ENCODE peak calls at places on chromosomes 2 and 18, in ten cellular contexts. E is fibroblast of lung, B is kidney epithelial cell, S is left ventricle myocardium inferior, G is PC-3, T is psoas muscle, D is AG04450, V is GM23338, F is H1, Y is BJ. A is an unnamed sample.

GRCh38 chr2:240893363-240893828 is 2.6 kb downstream of the MAB21L4 start:
- DNase-seq in S (no peak), F (no peak), D (no peak), B (peak), V (no peak), G (peak), T (no peak), E (no peak), Y (no peak), A (peak)

GRCh38 chr2:9985531-9985930 is 34.0 kb downstream of the GRHL1 start:
- DNase-seq in B (no peak), D (no peak), V (no peak), G (no peak), F (no peak), E (no peak), T (no peak), S (no peak), Y (no peak), A (no peak)

GRCh38 chr2:226742346-226742745 is 57.3 kb downstream of the IRS1 start:
- DNase-seq in F (no peak), T (peak), Y (no peak), D (no peak), G (no peak), V (no peak), B (no peak), S (peak), E (peak), A (no peak)

GRCh38 chr18:26003391-26003790 is 87.0 kb downstream of the SS18 start:
- DNase-seq in Y (no peak), G (peak), D (no peak), V (no peak), S (no peak), T (no peak), B (no peak), F (no peak), E (no peak), A (peak)

GRCh38 chr2:227655454-227655853 is 11.2 kb upstream of the SCYGR5 start:
- DNase-seq in V (no peak), T (no peak), B (peak), F (no peak), S (no peak), Y (peak), G (peak), D (peak), E (peak), A (no peak)

GRCh38 chr2:185828326-185828725 is 89.7 kb downstream of the FSIP2 start:
- DNase-seq in G (no peak), T (no peak), F (no peak), E (no peak), V (no peak), B (no peak), Y (no peak), D (no peak), S (no peak), A (no peak)

GRCh38 chr2:39483530-39483929 is 46.4 kb upstream of the MAP4K3 start:
- DNase-seq in G (no peak), S (no peak), T (no peak), Y (no peak), F (no peak), D (no peak), B (no peak), E (no peak), V (no peak), A (no peak)

GRCh38 chr2:19035238-19035637 is 323.2 kb downstream of the OSR1 start:
- DNase-seq in F (no peak), B (no peak), E (peak), V (no peak), Y (peak), G (no peak), S (peak), D (no peak), T (peak), A (no peak)

GRCh38 chr2:226683196-226683595 is 116.4 kb downstream of the IRS1 start:
- DNase-seq in F (no peak), B (no peak), G (peak), S (no peak), E (peak), D (no peak), V (no peak), Y (no peak), T (no peak), A (peak)

GRCh38 chr18:13390196-13390595 is 171.6 kb downstream of the LDLRAD4 start:
- DNase-seq in B (no peak), E (no peak), D (no peak), S (no peak), F (peak), V (no peak), G (no peak), T (no peak), Y (no peak), A (no peak)

GRCh38 chr2:18536100-18536499 is 24.4 kb downstream of the RDH14 start:
- DNase-seq in T (no peak), F (no peak), E (peak), Y (no peak), S (no peak), B (no peak), V (no peak), D (no peak), G (peak), A (no peak)

GRCh38 chr2:84393829-84394228 is 65.3 kb downstream of the SUCLG1 start:
- DNase-seq in F (no peak), Y (no peak), B (no peak), V (no peak), G (no peak), E (no peak), T (no peak), S (no peak), D (no peak), A (no peak)

GRCh38 chr2:107556038-107556627 is 270.6 kb upstream of the RGPD4 start:
- DNase-seq in B (no peak), D (no peak), Y (no peak), G (no peak), S (no peak), E (no peak), T (no peak), V (no peak), F (no peak), A (no peak)

GRCh38 chr2:158760887-158761286 is 34.2 kb upstream of the DAPL1 start:
- DNase-seq in S (peak), B (no peak), D (no peak), G (no peak), V (no peak), Y (no peak), E (no peak), F (no peak), T (no peak), A (no peak)

GRCh38 chr18:78779996-78780718 is 199.5 kb upstream of the SALL3 start:
- DNase-seq in B (no peak), F (no peak), T (no peak), D (no peak), E (no peak), Y (no peak), V (no peak), G (no peak), S (no peak), A (no peak)

GRCh38 chr2:98009887-98010760 is 14.4 kb upstream of the TMEM131 start:
- DNase-seq in T (no peak), S (no peak), F (no peak), V (no peak), G (no peak), D (no peak), Y (no peak), B (no peak), E (no peak), A (no peak)

GRCh38 chr2:238945433-238946150 is 97.7 kb downstream of the TWIST2 start:
- DNase-seq in F (peak), V (peak), E (peak), D (no peak), G (peak), Y (no peak), B (no peak), S (peak), T (peak), A (no peak)

GRCh38 chr18:9724797-9725196 is 16.7 kb downstream of the RAB31 start:
- DNase-seq in D (no peak), B (no peak), Y (no peak), V (no peak), T (no peak), G (no peak), E (no peak), S (no peak), F (no peak), A (no peak)
- H3K4me3 ChIP-seq in D (no peak), B (no peak), Y (no peak), V (no peak), T (no peak), G (no peak), E (no peak), S (no peak), F (no peak), A (no peak)

GRCh38 chr2:191036365-191036764 is 22.4 kb upstream of the STAT1 start:
- DNase-seq in B (no peak), G (no peak), D (no peak), Y (no peak), F (no peak), V (no peak), E (no peak), S (no peak), T (no peak), A (no peak)

GRCh38 chr2:191039616-191040015 is 25.6 kb upstream of the STAT1 start:
- DNase-seq in E (no peak), T (no peak), Y (no peak), D (no peak), S (no peak), F (no peak), B (no peak), V (no peak), G (no peak), A (no peak)

GRCh38 chr2:191037351-191037750 is 23.4 kb upstream of the STAT1 start:
- DNase-seq in D (no peak), B (no peak), S (no peak), T (no peak), F (no peak), V (no peak), Y (no peak), G (no peak), E (no peak), A (no peak)

GRCh38 chr2:191038241-191038725 is 24.3 kb upstream of the STAT1 start:
- DNase-seq in D (no peak), S (no peak), F (no peak), G (peak), Y (peak), E (peak), V (no peak), B (no peak), T (no peak), A (no peak)

GRCh38 chr2:191038741-191039140 is 24.8 kb upstream of the STAT1 start:
- DNase-seq in S (no peak), T (no peak), G (no peak), Y (no peak), E (no peak), D (no peak), V (no peak), F (no peak), B (no peak), A (no peak)
- H3K4me3 ChIP-seq in S (no peak), T (no peak), G (no peak), Y (no peak), E (no peak), D (no peak), V (no peak), F (no peak), B (no peak), A (no peak)

GRCh38 chr2:156211318-156211717 is 121.2 kb downstream of the NR4A2 start:
- DNase-seq in E (no peak), F (no peak), G (peak), T (no peak), V (no peak), Y (no peak), B (no peak), D (no peak), S (no peak), A (no peak)
- H3K4me3 ChIP-seq in E (no peak), F (no peak), G (no peak), T (no peak), V (no peak), Y (no peak), B (no peak), D (no peak), S (no peak), A (no peak)

GRCh38 chr2:96506907-96507240 is 1.7 kb upstream of the NEURL3 start:
- DNase-seq in B (no peak), F (no peak), E (no peak), V (no peak), Y (no peak), T (no peak), S (no peak), D (no peak), G (no peak), A (no peak)

GRCh38 chr2:96506016-96506906 is 1.1 kb upstream of the NEURL3 start:
- DNase-seq in E (no peak), D (no peak), V (no peak), G (no peak), Y (no peak), B (no peak), T (no peak), S (no peak), F (peak), A (no peak)

GRCh38 chr2:96509114-96509846 is 4.1 kb upstream of the NEURL3 start:
- DNase-seq in F (peak), D (peak), S (peak), V (peak), Y (peak), B (peak), T (peak), G (peak), E (peak), A (peak)

GRCh38 chr2:96508521-96509113 is 3.5 kb upstream of the NEURL3 start:
- DNase-seq in V (no peak), F (no peak), Y (no peak), B (no peak), S (no peak), T (no peak), G (no peak), D (no peak), E (no peak), A (no peak)

GRCh38 chr2:96507957-96508520 is 2.9 kb upstream of the NEURL3 start:
- DNase-seq in E (peak), D (no peak), Y (no peak), B (no peak), F (peak), G (peak), V (peak), S (peak), T (peak), A (no peak)
- H3K4me3 ChIP-seq in E (no peak), D (peak), Y (peak), B (peak), F (peak), G (peak), V (peak), S (peak), T (peak), A (peak)

DNA sequence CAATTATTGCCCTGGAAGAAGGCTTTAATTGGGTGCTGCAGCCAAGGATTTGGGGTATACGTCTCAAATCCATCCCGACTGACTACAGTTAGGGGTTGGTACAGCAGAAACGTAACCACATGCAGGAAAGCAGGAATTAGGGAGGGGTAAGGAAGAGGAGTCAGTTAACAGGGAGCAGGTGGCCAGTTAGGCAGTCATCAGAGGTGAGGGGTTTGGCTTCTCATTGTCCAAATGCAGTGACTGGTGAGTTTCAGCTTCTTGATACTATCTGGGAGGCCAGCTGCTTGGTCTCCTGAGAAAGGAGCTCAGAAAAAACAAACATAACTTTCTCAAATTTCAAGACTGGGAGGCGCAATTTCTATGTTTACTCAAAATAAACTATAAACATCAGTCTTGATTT is 38.8 kb upstream of the UBE2F start:
- DNase-seq in S (no peak), B (no peak), F (no peak), G (no peak), V (no peak), Y (no peak), D (no peak), T (no peak), E (no peak), A (no peak)
- H3K4me3 ChIP-seq in S (no peak), B (no peak), F (no peak), G (no peak), V (no peak), Y (no peak), D (no peak), T (no peak), E (no peak), A (no peak)

A was measured in retinal pigment epithelial cell.